ENCODE peak calls at places on chromosome 4, in seven cellular contexts. K is hepatocyte, B is right atrium auricular region, D is upper lobe of right lung, I is suprapubic skin, C is keratinocyte, O is cardiac muscle cell. X is an unnamed sample. For H3K36me3 and H3K27me3, the result is how much of the 10 kb centered on the place peaks cover.

GRCh38 chr4:128130621-128131020 is 69.5 kb downstream of the LARP1B start:
- DNase-seq in K (no peak), B (no peak), D (no peak), I (no peak), C (no peak), O (no peak), X (no peak)

GRCh38 chr4:52290468-52290867 is 239.4 kb downstream of the SPATA18 start:
- DNase-seq in K (peak), B (no peak), D (no peak), I (no peak), C (no peak), O (no peak), X (no peak)

GRCh38 chr4:123299212-123299651 is 97.4 kb upstream of the SPRY1 start:
- DNase-seq in K (no peak), B (no peak), D (no peak), I (no peak), C (no peak), O (peak), X (peak)

GRCh38 chr4:92235741-92236140 is 68.0 kb upstream of the GRID2 start:
- DNase-seq in K (no peak), B (no peak), D (no peak), I (no peak), C (no peak), O (peak), X (no peak)

GRCh38 chr4:102438873-102439614 is 62.1 kb upstream of the NFKB1 start:
- DNase-seq in K (peak), B (no peak), D (no peak), I (no peak), C (peak), O (peak), X (peak)

GRCh38 chr4:144056800-144057199 is 37.6 kb upstream of the GYPB start:
- DNase-seq in K (no peak), B (no peak), D (no peak), I (no peak), C (no peak), O (no peak), X (no peak)

GRCh38 chr4:47705326-47705981 is 132.4 kb downstream of the CORIN start:
- DNase-seq in K (peak), B (no peak), D (no peak), I (no peak), C (no peak), O (peak), X (no peak)

GRCh38 chr4:150896513-150896912 is 118.6 kb downstream of the LRBA start:
- DNase-seq in K (no peak), B (no peak), D (no peak), I (no peak), C (no peak), O (no peak), X (no peak)

GRCh38 chr4:172202480-172203076 is 389.4 kb downstream of the GALNTL6 start:
- DNase-seq in K (peak), B (no peak), D (no peak), I (no peak), C (no peak), O (peak), X (peak)

GRCh38 chr4:15781427-15782095 is 3.4 kb downstream of the CD38 start:
- DNase-seq in K (no peak), B (no peak), D (no peak), I (no peak), C (no peak), O (peak), X (no peak)

GRCh38 chr4:124177647-124178425 is 534.7 kb downstream of the ANKRD50 start:
- DNase-seq in K (no peak), B (no peak), D (no peak), I (no peak), C (no peak), O (peak), X (no peak)

GRCh38 chr4:108396900-108397299 is 223.5 kb upstream of the RPL34 start:
- DNase-seq in K (no peak), B (no peak), D (no peak), I (no peak), C (no peak), O (no peak), X (no peak)

GRCh38 chr4:94577136-94577535 is 125.4 kb downstream of the PDLIM5 start:
- DNase-seq in K (peak), B (no peak), D (no peak), I (no peak), C (no peak), O (peak), X (peak)

GRCh38 chr4:6634746-6635145 is 5.7 kb upstream of the MRFAP1 start:
- DNase-seq in K (no peak), B (no peak), D (no peak), I (peak), C (no peak), O (no peak), X (no peak)

GRCh38 chr4:115729739-115730266 is 616.4 kb upstream of the NDST4 start:
- DNase-seq in K (no peak), B (no peak), D (no peak), I (no peak), C (no peak), O (no peak), X (no peak)

GRCh38 chr4:25154594-25155265 is 5.5 kb downstream of the SEPSECS start:
- DNase-seq in K (peak), B (no peak), D (no peak), I (no peak), C (no peak), O (no peak), X (no peak)

GRCh38 chr4:57233391-57233790 is 123.2 kb upstream of the IGFBP7 start:
- DNase-seq in K (peak), B (no peak), D (no peak), I (no peak), C (no peak), O (peak), X (no peak)

GRCh38 chr4:188658958-188659522 is 519.8 kb downstream of the TRIML1 start:
- DNase-seq in K (no peak), B (no peak), D (no peak), I (no peak), C (no peak), O (no peak), X (no peak)

GRCh38 chr4:12409507-12410190 is 981.0 kb upstream of the HS3ST1 start:
- DNase-seq in K (peak), B (no peak), D (no peak), I (no peak), C (no peak), O (peak), X (no peak)

GRCh38 chr4:172149329-172149728 is 336.1 kb downstream of the GALNTL6 start:
- DNase-seq in K (no peak), B (no peak), D (no peak), I (no peak), C (no peak), O (no peak), X (no peak)

GRCh38 chr4:69718376-69719293 is 41.8 kb downstream of the SULT1B1 start:
- DNase-seq in K (no peak), B (no peak), D (no peak), I (no peak), C (no peak), O (peak), X (no peak)

GRCh38 chr4:140626982-140627381 is 58.2 kb upstream of the UCP1 start:
- DNase-seq in K (no peak), B (no peak), D (no peak), I (no peak), C (no peak), O (peak), X (no peak)
- TF ChIP-seq CTCF in K (peak), B (peak), D (no peak), I (no peak), C (no peak), O (peak), X (peak)

GRCh38 chr4:79913581-79913980 is 159.4 kb downstream of the ANTXR2 start:
- DNase-seq in K (no peak), B (no peak), D (no peak), I (no peak), C (no peak), O (peak), X (no peak)
- H3K36me3 ChIP-seq in K (under half), B (under half), D (under half), I (under half), C (under half), O (under half), X (under half)

GRCh38 chr4:1856071-1856919 is at the start of gene LETM1:
- DNase-seq in K (peak), B (peak), D (peak), I (peak), C (peak), O (peak), X (peak)
- H3K27me3 ChIP-seq in K (under half), B (under half), D (under half), I (under half), C (under half), O (under half), X (under half)

DNA sequence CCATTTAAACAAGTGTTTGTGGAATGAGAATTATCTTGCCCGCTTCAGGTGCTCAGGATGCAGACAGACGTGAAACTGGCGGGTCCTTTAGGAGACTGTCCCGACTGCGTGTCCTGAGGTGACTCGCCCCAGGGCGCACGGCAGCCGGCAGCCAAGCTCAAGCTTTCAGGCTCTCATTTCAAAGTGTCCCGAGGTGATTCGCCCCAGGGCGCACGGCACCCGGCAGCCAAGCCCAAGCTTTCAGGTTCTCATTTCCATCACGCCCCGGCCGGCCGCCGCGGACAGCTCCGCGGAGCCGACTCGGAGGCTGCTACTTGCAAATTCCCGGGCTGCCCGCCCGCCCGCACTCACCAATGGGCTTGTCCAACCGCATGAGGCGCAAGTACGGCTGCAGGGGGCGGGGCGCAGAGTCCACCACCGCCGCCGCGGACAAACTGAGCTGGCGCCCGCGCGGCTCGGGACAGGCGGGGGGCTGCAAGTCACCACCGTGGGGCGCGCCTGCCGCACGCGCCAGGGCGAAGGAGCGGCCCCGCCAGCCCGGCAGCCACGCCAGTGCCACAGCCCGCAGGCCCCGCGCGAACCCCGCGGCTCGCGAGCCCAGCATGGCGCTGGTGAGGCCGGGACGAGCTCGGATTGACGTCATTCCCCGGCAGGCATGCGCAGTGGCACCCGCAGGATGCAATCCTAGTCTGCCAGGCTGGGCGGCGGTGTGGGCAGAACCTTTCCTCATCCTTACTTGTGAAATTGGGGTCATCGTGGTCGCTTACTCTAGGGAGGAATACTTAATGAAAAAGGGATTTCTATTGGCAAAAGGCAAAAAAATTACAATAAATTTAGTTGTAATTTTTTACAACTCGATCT is at the start of gene COQ2:
- DNase-seq in K (peak), B (peak), D (peak), I (peak), C (peak), O (peak), X (peak)
- TF ChIP-seq CTCF in K (no peak), B (peak), D (peak), I (peak), C (no peak), O (peak), X (peak)

DNA sequence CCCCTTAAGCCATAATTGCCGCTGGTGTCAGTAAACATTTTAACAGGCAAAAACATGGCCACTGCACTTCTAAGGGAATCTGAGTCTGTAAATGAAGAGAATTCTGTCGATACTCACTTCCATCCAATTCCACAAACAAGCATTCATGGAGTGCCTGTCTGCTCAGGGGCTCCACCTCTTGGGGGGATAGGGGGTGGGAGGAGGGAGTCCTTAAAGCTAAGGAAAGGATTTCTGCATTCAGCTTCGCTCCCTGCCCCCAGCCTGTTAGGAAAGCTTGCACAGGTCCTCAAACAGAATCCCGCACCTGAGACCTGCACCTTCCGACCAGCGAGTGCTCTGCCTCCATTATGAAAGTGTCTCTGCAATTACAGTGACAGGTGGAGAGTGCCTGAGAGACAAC is 130.2 kb upstream of the KIT start:
- DNase-seq in K (no peak), B (no peak), D (no peak), I (no peak), C (no peak), O (no peak), X (no peak)
- H3K36me3 ChIP-seq in K (under half), B (under half), D (under half), I (under half), C (under half), O (under half), X (under half)

GRCh38 chr4:3487861-3488260 is 24.8 kb downstream of the DOK7 start:
- DNase-seq in K (no peak), B (no peak), D (no peak), I (no peak), C (no peak), O (no peak), X (no peak)
- H3K27me3 ChIP-seq in K (under half), B (under half), D (under half), I (half or more), C (under half), O (under half), X (under half)

DNA sequence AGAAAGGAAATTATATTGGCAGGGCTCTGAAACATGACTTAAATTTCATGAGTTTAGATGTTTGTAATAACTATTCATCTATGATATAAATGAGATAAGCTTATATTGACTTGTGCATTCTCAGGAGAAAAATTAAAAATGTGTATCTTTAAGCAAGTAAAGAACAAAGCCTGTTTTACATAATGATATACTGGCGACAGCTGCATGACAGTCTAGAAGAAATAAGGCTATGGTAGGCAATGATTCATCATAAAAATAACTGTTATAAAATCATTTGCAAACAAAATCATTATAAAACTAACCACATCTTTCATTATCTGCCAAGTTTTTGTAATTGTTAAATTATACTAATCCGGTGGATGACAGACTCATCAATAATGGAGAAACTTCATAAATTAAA is 188.1 kb downstream of the ADAM29 start:
- DNase-seq in K (no peak), B (no peak), D (no peak), I (no peak), C (no peak), O (no peak), X (no peak)
- TF ChIP-seq CTCF in K (no peak), B (no peak), D (no peak), I (no peak), C (no peak), O (no peak), X (no peak)

DNA sequence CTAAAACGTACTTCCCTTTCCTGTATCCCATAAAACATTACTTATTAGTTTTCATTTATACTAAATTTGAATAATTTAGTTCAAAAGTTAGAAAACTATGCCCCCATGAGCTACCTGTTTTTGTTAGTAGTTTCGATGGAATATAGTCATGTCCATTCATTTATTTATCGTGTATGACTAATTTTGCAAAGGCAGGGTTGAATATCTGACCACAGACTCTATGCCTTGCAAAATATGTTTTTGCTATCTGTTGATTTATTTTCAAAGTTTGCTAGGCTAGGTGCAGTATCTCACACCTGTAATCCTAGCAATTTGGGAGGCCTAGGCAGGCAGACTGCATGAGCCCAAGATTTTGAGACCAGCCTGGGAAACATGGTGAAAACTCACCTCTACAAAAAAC is 78.4 kb downstream of the PDS5A start:
- DNase-seq in K (no peak), B (no peak), D (no peak), I (no peak), C (no peak), O (no peak), X (no peak)
- H3K36me3 ChIP-seq in K (under half), B (half or more), D (half or more), I (half or more), C (under half), O (half or more), X (under half)

DNA sequence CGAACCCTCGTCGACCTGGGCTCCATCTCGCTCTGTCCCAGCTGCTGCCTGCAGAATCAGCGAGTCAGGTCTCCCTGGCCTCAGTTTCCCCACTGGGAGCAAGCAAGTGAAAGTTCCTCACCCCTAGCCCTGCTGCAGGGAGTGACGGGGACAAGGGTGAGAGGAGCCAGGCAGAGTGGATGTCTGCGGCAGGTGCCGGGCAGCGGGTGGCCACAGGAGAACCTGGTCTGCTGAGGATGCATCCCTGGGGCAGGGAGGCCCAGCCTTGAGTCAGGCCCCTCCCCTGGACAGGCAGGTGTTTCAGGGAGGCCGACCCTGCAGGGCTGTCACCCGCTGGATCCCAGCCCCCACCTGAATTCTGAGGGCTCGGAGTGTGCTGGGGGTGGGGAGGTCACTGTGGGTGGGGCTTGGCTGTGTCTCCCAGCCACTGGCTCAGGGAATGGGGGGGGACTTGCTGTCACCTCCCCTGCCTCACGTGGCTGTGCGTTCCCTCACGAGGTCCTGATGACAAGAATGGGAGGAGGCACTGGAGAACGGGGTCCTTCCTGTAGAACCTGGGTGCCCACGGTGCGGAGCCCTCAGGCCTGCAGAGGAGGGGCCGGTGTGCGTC is 33.2 kb downstream of the LRPAP1 start:
- DNase-seq in K (no peak), B (no peak), D (no peak), I (no peak), C (no peak), O (no peak), X (no peak)
- H3K27me3 ChIP-seq in K (under half), B (under half), D (under half), I (under half), C (under half), O (under half), X (under half)

GRCh38 chr4:165994706-165995105 is 121.7 kb downstream of the TLL1 start:
- DNase-seq in K (peak), B (no peak), D (no peak), I (no peak), C (no peak), O (peak), X (peak)
- TF ChIP-seq CTCF in K (no peak), B (no peak), D (no peak), I (no peak), C (no peak), O (no peak), X (no peak)

X was measured in BJ.